ENCODE peak calls at places on chromosome 5, in four cellular contexts. D, F, T and U are unnamed samples.

GRCh38 chr5:92337772-92338234 is 954.7 kb upstream of the ARRDC3 start:
- DNase-seq in D (no peak), F (no peak), T (no peak), U (peak)

GRCh38 chr5:143435207-143435657 is 31.7 kb upstream of the NR3C1 start:
- DNase-seq in D (peak), F (peak), T (no peak), U (peak)

GRCh38 chr5:151005975-151006576 is 14.3 kb upstream of the GPX3 start:
- DNase-seq in D (no peak), F (peak), T (no peak), U (no peak)

GRCh38 chr5:167639213-167639612 is 652.2 kb upstream of the WWC1 start:
- DNase-seq in D (no peak), F (no peak), T (no peak), U (peak)

GRCh38 chr5:176573564-176574296 is 24.6 kb downstream of the CDHR2 start:
- DNase-seq in D (peak), F (peak), T (peak), U (peak)

GRCh38 chr5:37893414-37894134 is 53.7 kb upstream of the GDNF start:
- DNase-seq in D (no peak), F (no peak), T (no peak), U (no peak)

GRCh38 chr5:83524991-83525390 is 53.4 kb downstream of the VCAN start:
- DNase-seq in D (no peak), F (no peak), T (no peak), U (no peak)

GRCh38 chr5:71693828-71694427 is 25.1 kb upstream of the CARTPT start:
- DNase-seq in D (no peak), F (no peak), T (no peak), U (no peak)